ENCODE peak calls at places on chromosome 13, in nine cellular contexts. One of them, this sample, is unnamed.

GRCh38 chr13:46914341-46914740 is 17.5 kb upstream of the HTR2A start:
- DNase-seq in stimulated activated CD8-positive, alpha-beta memory T cell treated with anti-CD3 and anti-CD28 coated beads, Interleukin-2, amount 100 ng/mL, for 1 hour: no peak
- DNase-seq in EL: peak
- DNase-seq in activated naive CD4-positive, alpha-beta T cell: no peak
- DNase-seq in AG04450: no peak
- DNase-seq in T-helper 9 cell: no peak
- DNase-seq in omental fat pad: no peak
- DNase-seq in NCI-H446 treated with DMSO at 0.1 percent for 48 hours: no peak
- DNase-seq in left ventricle myocardium superior: no peak
- DNase-seq in this sample: no peak

GRCh38 chr13:35140321-35140720 is 198.3 kb downstream of the NBEA start:
- DNase-seq in activated naive CD4-positive, alpha-beta T cell: no peak
- DNase-seq in EL: peak
- DNase-seq in left ventricle myocardium superior: no peak
- DNase-seq in stimulated activated CD8-positive, alpha-beta memory T cell treated with anti-CD3 and anti-CD28 coated beads, Interleukin-2, amount 100 ng/mL, for 1 hour: no peak
- DNase-seq in T-helper 9 cell: no peak
- DNase-seq in omental fat pad: no peak
- DNase-seq in AG04450: no peak
- DNase-seq in NCI-H446 treated with DMSO at 0.1 percent for 48 hours: no peak
- DNase-seq in this sample: no peak

GRCh38 chr13:32255744-32256120 is 59.4 kb downstream of the ZAR1L start:
- DNase-seq in AG04450: no peak
- DNase-seq in T-helper 9 cell: no peak
- DNase-seq in NCI-H446 treated with DMSO at 0.1 percent for 48 hours: no peak
- DNase-seq in EL: no peak
- DNase-seq in stimulated activated CD8-positive, alpha-beta memory T cell treated with anti-CD3 and anti-CD28 coated beads, Interleukin-2, amount 100 ng/mL, for 1 hour: no peak
- DNase-seq in left ventricle myocardium superior: no peak
- DNase-seq in omental fat pad: no peak
- DNase-seq in activated naive CD4-positive, alpha-beta T cell: no peak
- DNase-seq in this sample: no peak

GRCh38 chr13:83386609-83387008 is 495.7 kb downstream of the SLITRK1 start:
- DNase-seq in EL: no peak
- DNase-seq in activated naive CD4-positive, alpha-beta T cell: no peak
- DNase-seq in T-helper 9 cell: no peak
- DNase-seq in AG04450: no peak
- DNase-seq in left ventricle myocardium superior: no peak
- DNase-seq in stimulated activated CD8-positive, alpha-beta memory T cell treated with anti-CD3 and anti-CD28 coated beads, Interleukin-2, amount 100 ng/mL, for 1 hour: no peak
- DNase-seq in omental fat pad: no peak
- DNase-seq in NCI-H446 treated with DMSO at 0.1 percent for 48 hours: no peak
- DNase-seq in this sample: no peak

GRCh38 chr13:113969311-113969972 is 4.4 kb downstream of the C13orf46 start:
- DNase-seq in NCI-H446 treated with DMSO at 0.1 percent for 48 hours: no peak
- DNase-seq in omental fat pad: no peak
- DNase-seq in AG04450: no peak
- DNase-seq in T-helper 9 cell: no peak
- DNase-seq in left ventricle myocardium superior: peak
- DNase-seq in EL: no peak
- DNase-seq in stimulated activated CD8-positive, alpha-beta memory T cell treated with anti-CD3 and anti-CD28 coated beads, Interleukin-2, amount 100 ng/mL, for 1 hour: no peak
- DNase-seq in activated naive CD4-positive, alpha-beta T cell: no peak
- DNase-seq in this sample: no peak

GRCh38 chr13:73934215-73934623 is 200.0 kb downstream of the KLF12 start:
- DNase-seq in NCI-H446 treated with DMSO at 0.1 percent for 48 hours: no peak
- DNase-seq in activated naive CD4-positive, alpha-beta T cell: no peak
- DNase-seq in T-helper 9 cell: no peak
- DNase-seq in EL: peak
- DNase-seq in omental fat pad: no peak
- DNase-seq in stimulated activated CD8-positive, alpha-beta memory T cell treated with anti-CD3 and anti-CD28 coated beads, Interleukin-2, amount 100 ng/mL, for 1 hour: no peak
- DNase-seq in left ventricle myocardium superior: no peak
- DNase-seq in AG04450: no peak
- DNase-seq in this sample: no peak

GRCh38 chr13:81929988-81930387 is 1589.1 kb upstream of the SPRY2 start:
- DNase-seq in left ventricle myocardium superior: no peak
- DNase-seq in EL: peak
- DNase-seq in omental fat pad: no peak
- DNase-seq in AG04450: no peak
- DNase-seq in stimulated activated CD8-positive, alpha-beta memory T cell treated with anti-CD3 and anti-CD28 coated beads, Interleukin-2, amount 100 ng/mL, for 1 hour: no peak
- DNase-seq in T-helper 9 cell: no peak
- DNase-seq in NCI-H446 treated with DMSO at 0.1 percent for 48 hours: no peak
- DNase-seq in activated naive CD4-positive, alpha-beta T cell: no peak
- DNase-seq in this sample: no peak

GRCh38 chr13:71880753-71881541 is 13.9 kb upstream of the DACH1 start:
- DNase-seq in omental fat pad: no peak
- DNase-seq in left ventricle myocardium superior: no peak
- DNase-seq in EL: no peak
- DNase-seq in AG04450: no peak
- DNase-seq in stimulated activated CD8-positive, alpha-beta memory T cell treated with anti-CD3 and anti-CD28 coated beads, Interleukin-2, amount 100 ng/mL, for 1 hour: no peak
- DNase-seq in T-helper 9 cell: no peak
- DNase-seq in NCI-H446 treated with DMSO at 0.1 percent for 48 hours: no peak
- DNase-seq in activated naive CD4-positive, alpha-beta T cell: no peak
- DNase-seq in this sample: no peak

GRCh38 chr13:97367016-97367415 is 67.0 kb upstream of the RAP2A start:
- DNase-seq in T-helper 9 cell: no peak
- DNase-seq in activated naive CD4-positive, alpha-beta T cell: no peak
- DNase-seq in stimulated activated CD8-positive, alpha-beta memory T cell treated with anti-CD3 and anti-CD28 coated beads, Interleukin-2, amount 100 ng/mL, for 1 hour: no peak
- DNase-seq in AG04450: no peak
- DNase-seq in left ventricle myocardium superior: no peak
- DNase-seq in NCI-H446 treated with DMSO at 0.1 percent for 48 hours: no peak
- DNase-seq in EL: peak
- DNase-seq in omental fat pad: no peak
- DNase-seq in this sample: no peak

GRCh38 chr13:57858376-57858775 is 226.8 kb downstream of the PCDH17 start:
- DNase-seq in omental fat pad: no peak
- DNase-seq in left ventricle myocardium superior: no peak
- DNase-seq in EL: no peak
- DNase-seq in T-helper 9 cell: no peak
- DNase-seq in activated naive CD4-positive, alpha-beta T cell: no peak
- DNase-seq in AG04450: no peak
- DNase-seq in stimulated activated CD8-positive, alpha-beta memory T cell treated with anti-CD3 and anti-CD28 coated beads, Interleukin-2, amount 100 ng/mL, for 1 hour: no peak
- DNase-seq in NCI-H446 treated with DMSO at 0.1 percent for 48 hours: no peak
- DNase-seq in this sample: no peak

GRCh38 chr13:28637714-28638355 is 21.1 kb upstream of the POMP start:
- DNase-seq in EL: no peak
- DNase-seq in omental fat pad: no peak
- DNase-seq in left ventricle myocardium superior: no peak
- DNase-seq in AG04450: no peak
- DNase-seq in NCI-H446 treated with DMSO at 0.1 percent for 48 hours: no peak
- DNase-seq in stimulated activated CD8-positive, alpha-beta memory T cell treated with anti-CD3 and anti-CD28 coated beads, Interleukin-2, amount 100 ng/mL, for 1 hour: no peak
- DNase-seq in T-helper 9 cell: no peak
- DNase-seq in activated naive CD4-positive, alpha-beta T cell: no peak
- DNase-seq in this sample: no peak

GRCh38 chr13:47334173-47334572 is 437.3 kb upstream of the HTR2A start:
- DNase-seq in activated naive CD4-positive, alpha-beta T cell: no peak
- DNase-seq in T-helper 9 cell: no peak
- DNase-seq in omental fat pad: no peak
- DNase-seq in left ventricle myocardium superior: no peak
- DNase-seq in AG04450: peak
- DNase-seq in NCI-H446 treated with DMSO at 0.1 percent for 48 hours: peak
- DNase-seq in EL: peak
- DNase-seq in stimulated activated CD8-positive, alpha-beta memory T cell treated with anti-CD3 and anti-CD28 coated beads, Interleukin-2, amount 100 ng/mL, for 1 hour: no peak
- DNase-seq in this sample: no peak

GRCh38 chr13:46598140-46598819 is 45.3 kb downstream of the LRCH1 start:
- DNase-seq in stimulated activated CD8-positive, alpha-beta memory T cell treated with anti-CD3 and anti-CD28 coated beads, Interleukin-2, amount 100 ng/mL, for 1 hour: no peak
- DNase-seq in AG04450: no peak
- DNase-seq in activated naive CD4-positive, alpha-beta T cell: no peak
- DNase-seq in EL: no peak
- DNase-seq in left ventricle myocardium superior: no peak
- DNase-seq in T-helper 9 cell: no peak
- DNase-seq in NCI-H446 treated with DMSO at 0.1 percent for 48 hours: no peak
- DNase-seq in omental fat pad: no peak
- DNase-seq in this sample: no peak

GRCh38 chr13:38687246-38688229 is 661 bp downstream of the FREM2 start:
- DNase-seq in EL: peak
- DNase-seq in AG04450: no peak
- DNase-seq in left ventricle myocardium superior: peak
- DNase-seq in stimulated activated CD8-positive, alpha-beta memory T cell treated with anti-CD3 and anti-CD28 coated beads, Interleukin-2, amount 100 ng/mL, for 1 hour: no peak
- DNase-seq in activated naive CD4-positive, alpha-beta T cell: no peak
- DNase-seq in omental fat pad: no peak
- DNase-seq in T-helper 9 cell: no peak
- DNase-seq in NCI-H446 treated with DMSO at 0.1 percent for 48 hours: no peak
- DNase-seq in this sample: no peak

GRCh38 chr13:26540319-26540718 is 17.2 kb upstream of the WASF3 start:
- DNase-seq in T-helper 9 cell: no peak
- DNase-seq in NCI-H446 treated with DMSO at 0.1 percent for 48 hours: peak
- DNase-seq in AG04450: no peak
- DNase-seq in EL: no peak
- DNase-seq in stimulated activated CD8-positive, alpha-beta memory T cell treated with anti-CD3 and anti-CD28 coated beads, Interleukin-2, amount 100 ng/mL, for 1 hour: no peak
- DNase-seq in omental fat pad: no peak
- DNase-seq in left ventricle myocardium superior: no peak
- DNase-seq in activated naive CD4-positive, alpha-beta T cell: no peak
- DNase-seq in this sample: no peak

GRCh38 chr13:95099541-95099940 is 201.7 kb downstream of the ABCC4 start:
- DNase-seq in EL: peak
- DNase-seq in NCI-H446 treated with DMSO at 0.1 percent for 48 hours: no peak
- DNase-seq in activated naive CD4-positive, alpha-beta T cell: no peak
- DNase-seq in AG04450: no peak
- DNase-seq in stimulated activated CD8-positive, alpha-beta memory T cell treated with anti-CD3 and anti-CD28 coated beads, Interleukin-2, amount 100 ng/mL, for 1 hour: no peak
- DNase-seq in T-helper 9 cell: no peak
- DNase-seq in left ventricle myocardium superior: no peak
- DNase-seq in omental fat pad: no peak
- DNase-seq in this sample: no peak

GRCh38 chr13:108121406-108121805 is 93.9 kb downstream of the LIG4 start:
- DNase-seq in stimulated activated CD8-positive, alpha-beta memory T cell treated with anti-CD3 and anti-CD28 coated beads, Interleukin-2, amount 100 ng/mL, for 1 hour: no peak
- DNase-seq in omental fat pad: no peak
- DNase-seq in left ventricle myocardium superior: no peak
- DNase-seq in T-helper 9 cell: no peak
- DNase-seq in AG04450: no peak
- DNase-seq in NCI-H446 treated with DMSO at 0.1 percent for 48 hours: no peak
- DNase-seq in activated naive CD4-positive, alpha-beta T cell: no peak
- DNase-seq in EL: no peak
- DNase-seq in this sample: no peak

GRCh38 chr13:99617474-99618255 is 116.4 kb downstream of the TM9SF2 start:
- DNase-seq in omental fat pad: no peak
- DNase-seq in AG04450: no peak
- DNase-seq in EL: peak
- DNase-seq in activated naive CD4-positive, alpha-beta T cell: no peak
- DNase-seq in NCI-H446 treated with DMSO at 0.1 percent for 48 hours: peak
- DNase-seq in T-helper 9 cell: no peak
- DNase-seq in left ventricle myocardium superior: peak
- DNase-seq in stimulated activated CD8-positive, alpha-beta memory T cell treated with anti-CD3 and anti-CD28 coated beads, Interleukin-2, amount 100 ng/mL, for 1 hour: no peak
- DNase-seq in this sample: no peak

GRCh38 chr13:102726430-102726829 is 31.6 kb upstream of the METTL21C start:
- DNase-seq in omental fat pad: no peak
- DNase-seq in activated naive CD4-positive, alpha-beta T cell: no peak
- DNase-seq in EL: no peak
- DNase-seq in AG04450: no peak
- DNase-seq in stimulated activated CD8-positive, alpha-beta memory T cell treated with anti-CD3 and anti-CD28 coated beads, Interleukin-2, amount 100 ng/mL, for 1 hour: no peak
- DNase-seq in NCI-H446 treated with DMSO at 0.1 percent for 48 hours: peak
- DNase-seq in T-helper 9 cell: no peak
- DNase-seq in left ventricle myocardium superior: no peak
- DNase-seq in this sample: no peak

GRCh38 chr13:62829476-62829875 is 1413.8 kb upstream of the PCDH20 start:
- DNase-seq in stimulated activated CD8-positive, alpha-beta memory T cell treated with anti-CD3 and anti-CD28 coated beads, Interleukin-2, amount 100 ng/mL, for 1 hour: no peak
- DNase-seq in EL: no peak
- DNase-seq in T-helper 9 cell: no peak
- DNase-seq in activated naive CD4-positive, alpha-beta T cell: no peak
- DNase-seq in NCI-H446 treated with DMSO at 0.1 percent for 48 hours: no peak
- DNase-seq in AG04450: no peak
- DNase-seq in omental fat pad: no peak
- DNase-seq in left ventricle myocardium superior: no peak
- DNase-seq in this sample: no peak

GRCh38 chr13:99610702-99611289 is 109.5 kb downstream of the TM9SF2 start:
- DNase-seq in omental fat pad: no peak
- DNase-seq in left ventricle myocardium superior: no peak
- DNase-seq in activated naive CD4-positive, alpha-beta T cell: no peak
- DNase-seq in T-helper 9 cell: no peak
- DNase-seq in NCI-H446 treated with DMSO at 0.1 percent for 48 hours: no peak
- DNase-seq in AG04450: no peak
- DNase-seq in EL: peak
- DNase-seq in stimulated activated CD8-positive, alpha-beta memory T cell treated with anti-CD3 and anti-CD28 coated beads, Interleukin-2, amount 100 ng/mL, for 1 hour: no peak
- DNase-seq in this sample: no peak

GRCh38 chr13:110312669-110313031 is 5.6 kb downstream of the COL4A2 start:
- DNase-seq in AG04450: no peak
- DNase-seq in activated naive CD4-positive, alpha-beta T cell: no peak
- DNase-seq in T-helper 9 cell: no peak
- DNase-seq in left ventricle myocardium superior: no peak
- DNase-seq in EL: peak
- DNase-seq in NCI-H446 treated with DMSO at 0.1 percent for 48 hours: no peak
- DNase-seq in stimulated activated CD8-positive, alpha-beta memory T cell treated with anti-CD3 and anti-CD28 coated beads, Interleukin-2, amount 100 ng/mL, for 1 hour: no peak
- DNase-seq in omental fat pad: no peak
- DNase-seq in this sample: no peak

GRCh38 chr13:85562282-85562681 is 236.9 kb downstream of the SLITRK6 start:
- DNase-seq in T-helper 9 cell: no peak
- DNase-seq in left ventricle myocardium superior: no peak
- DNase-seq in stimulated activated CD8-positive, alpha-beta memory T cell treated with anti-CD3 and anti-CD28 coated beads, Interleukin-2, amount 100 ng/mL, for 1 hour: no peak
- DNase-seq in EL: no peak
- DNase-seq in NCI-H446 treated with DMSO at 0.1 percent for 48 hours: no peak
- DNase-seq in omental fat pad: no peak
- DNase-seq in activated naive CD4-positive, alpha-beta T cell: no peak
- DNase-seq in AG04450: no peak
- DNase-seq in this sample: no peak

GRCh38 chr13:50421457-50422130 is 406.4 kb downstream of the KCNRG start:
- DNase-seq in omental fat pad: no peak
- DNase-seq in stimulated activated CD8-positive, alpha-beta memory T cell treated with anti-CD3 and anti-CD28 coated beads, Interleukin-2, amount 100 ng/mL, for 1 hour: no peak
- DNase-seq in T-helper 9 cell: no peak
- DNase-seq in activated naive CD4-positive, alpha-beta T cell: no peak
- DNase-seq in left ventricle myocardium superior: no peak
- DNase-seq in NCI-H446 treated with DMSO at 0.1 percent for 48 hours: peak
- DNase-seq in EL: peak
- DNase-seq in AG04450: no peak
- DNase-seq in this sample: no peak

GRCh38 chr13:107518780-107519179 is 696.6 kb downstream of the LIG4 start:
- DNase-seq in omental fat pad: no peak
- DNase-seq in EL: no peak
- DNase-seq in activated naive CD4-positive, alpha-beta T cell: no peak
- DNase-seq in NCI-H446 treated with DMSO at 0.1 percent for 48 hours: no peak
- DNase-seq in AG04450: no peak
- DNase-seq in T-helper 9 cell: no peak
- DNase-seq in left ventricle myocardium superior: no peak
- DNase-seq in stimulated activated CD8-positive, alpha-beta memory T cell treated with anti-CD3 and anti-CD28 coated beads, Interleukin-2, amount 100 ng/mL, for 1 hour: no peak
- DNase-seq in this sample: no peak

GRCh38 chr13:76210262-76210661 is 574.1 kb downstream of the LMO7 start:
- DNase-seq in stimulated activated CD8-positive, alpha-beta memory T cell treated with anti-CD3 and anti-CD28 coated beads, Interleukin-2, amount 100 ng/mL, for 1 hour: no peak
- DNase-seq in activated naive CD4-positive, alpha-beta T cell: no peak
- DNase-seq in NCI-H446 treated with DMSO at 0.1 percent for 48 hours: no peak
- DNase-seq in omental fat pad: no peak
- DNase-seq in left ventricle myocardium superior: peak
- DNase-seq in AG04450: no peak
- DNase-seq in T-helper 9 cell: no peak
- DNase-seq in EL: peak
- DNase-seq in this sample: no peak

GRCh38 chr13:39462456-39462855 is 140.5 kb downstream of the LHFPL6 start:
- DNase-seq in stimulated activated CD8-positive, alpha-beta memory T cell treated with anti-CD3 and anti-CD28 coated beads, Interleukin-2, amount 100 ng/mL, for 1 hour: no peak
- DNase-seq in omental fat pad: no peak
- DNase-seq in T-helper 9 cell: no peak
- DNase-seq in NCI-H446 treated with DMSO at 0.1 percent for 48 hours: no peak
- DNase-seq in AG04450: no peak
- DNase-seq in activated naive CD4-positive, alpha-beta T cell: no peak
- DNase-seq in EL: no peak
- DNase-seq in left ventricle myocardium superior: no peak
- DNase-seq in this sample: no peak

GRCh38 chr13:36124236-36124822 is 6.9 kb downstream of the DCLK1 start:
- DNase-seq in NCI-H446 treated with DMSO at 0.1 percent for 48 hours: peak
- DNase-seq in T-helper 9 cell: no peak
- DNase-seq in activated naive CD4-positive, alpha-beta T cell: no peak
- DNase-seq in EL: peak
- DNase-seq in left ventricle myocardium superior: no peak
- DNase-seq in stimulated activated CD8-positive, alpha-beta memory T cell treated with anti-CD3 and anti-CD28 coated beads, Interleukin-2, amount 100 ng/mL, for 1 hour: no peak
- DNase-seq in omental fat pad: no peak
- DNase-seq in AG04450: no peak
- DNase-seq in this sample: no peak

GRCh38 chr13:99908129-99908805 is 63.3 kb downstream of the ZIC5 start:
- DNase-seq in T-helper 9 cell: no peak
- DNase-seq in omental fat pad: no peak
- DNase-seq in AG04450: no peak
- DNase-seq in left ventricle myocardium superior: no peak
- DNase-seq in NCI-H446 treated with DMSO at 0.1 percent for 48 hours: peak
- DNase-seq in EL: no peak
- DNase-seq in stimulated activated CD8-positive, alpha-beta memory T cell treated with anti-CD3 and anti-CD28 coated beads, Interleukin-2, amount 100 ng/mL, for 1 hour: no peak
- DNase-seq in activated naive CD4-positive, alpha-beta T cell: no peak
- DNase-seq in this sample: peak

GRCh38 chr13:30341815-30342570 is 34.6 kb upstream of the KATNAL1 start:
- DNase-seq in NCI-H446 treated with DMSO at 0.1 percent for 48 hours: peak
- DNase-seq in omental fat pad: no peak
- DNase-seq in activated naive CD4-positive, alpha-beta T cell: no peak
- DNase-seq in left ventricle myocardium superior: peak
- DNase-seq in EL: peak
- DNase-seq in T-helper 9 cell: no peak
- DNase-seq in stimulated activated CD8-positive, alpha-beta memory T cell treated with anti-CD3 and anti-CD28 coated beads, Interleukin-2, amount 100 ng/mL, for 1 hour: no peak
- DNase-seq in AG04450: peak
- DNase-seq in this sample: no peak

This sample was measured in activated effector memory CD4-positive, alpha-beta T cell treated with anti-CD3 and anti-CD28 coated beads, Interleukin-2, amount 50 U/mL, for 16 hours.